ENCODE peak calls at places on chromosomes 5 and 9, in four cellular contexts. D is A549, U is HepG2, B is K562. N is an unnamed sample.

GRCh38 chr9:32899181-32899580 is 102.2 kb downstream of the APTX start:
- DNase-seq in D (no peak), U (no peak), B (no peak), N (no peak)

GRCh38 chr5:132478498-132478855 is 12.1 kb downstream of the IRF1 start:
- DNase-seq in D (no peak), U (no peak), B (peak), N (no peak)

GRCh38 chr9:75878461-75878860 is 12.0 kb upstream of the PCSK5 start:
- DNase-seq in D (no peak), U (no peak), B (no peak), N (no peak)

GRCh38 chr5:137019229-137019628 is 479.9 kb downstream of the SPOCK1 start:
- DNase-seq in D (no peak), U (no peak), B (no peak), N (no peak)

GRCh38 chr5:4230905-4231561 is 635.4 kb downstream of the IRX1 start:
- DNase-seq in D (no peak), U (no peak), B (no peak), N (no peak)

GRCh38 chr5:42641321-42642005 is 115.2 kb upstream of the CCDC152 start:
- DNase-seq in D (no peak), U (no peak), B (no peak), N (no peak)

GRCh38 chr5:54217826-54218503 is 92.4 kb downstream of the ARL15 start:
- DNase-seq in D (peak), U (peak), B (peak), N (peak)

GRCh38 chr5:463952-464351 is 21.0 kb downstream of the EXOC3 start:
- DNase-seq in D (no peak), U (no peak), B (no peak), N (no peak)

GRCh38 chr5:32712463-32713395 is 1.6 kb downstream of the NPR3 start:
- DNase-seq in D (no peak), U (no peak), B (no peak), N (peak)

GRCh38 chr9:137320555-137321384 is 18.7 kb upstream of the NRARP start:
- DNase-seq in D (no peak), U (no peak), B (peak), N (no peak)

GRCh38 chr5:159515909-159516415 is 185.7 kb upstream of the IL12B start:
- DNase-seq in D (peak), U (peak), B (peak), N (peak)

GRCh38 chr9:4180907-4181605 is 118.8 kb downstream of the GLIS3 start:
- DNase-seq in D (no peak), U (no peak), B (no peak), N (no peak)

GRCh38 chr9:93315118-93315517 is 131.2 kb downstream of the WNK2 start:
- DNase-seq in D (no peak), U (no peak), B (no peak), N (no peak)

GRCh38 chr9:137298401-137298982 is 3.6 kb downstream of the NRARP start:
- DNase-seq in D (no peak), U (no peak), B (no peak), N (no peak)

GRCh38 chr9:6051511-6051950 is 36.1 kb upstream of the RANBP6 start:
- DNase-seq in D (no peak), U (no peak), B (no peak), N (no peak)

GRCh38 chr5:14781106-14781505 is 90.5 kb downstream of the ANKH start:
- DNase-seq in D (no peak), U (no peak), B (no peak), N (peak)

GRCh38 chr9:73743826-73744225 is 592.2 kb downstream of the ANXA1 start:
- DNase-seq in D (no peak), U (no peak), B (no peak), N (no peak)

GRCh38 chr9:93030642-93031628 is 27.6 kb upstream of the SUSD3 start:
- DNase-seq in D (no peak), U (no peak), B (no peak), N (no peak)

GRCh38 chr9:94941211-94941875 is 214.8 kb downstream of the AOPEP start:
- DNase-seq in D (peak), U (peak), B (no peak), N (peak)
- TF ChIP-seq MAZ in D (no peak), U (peak), B (no peak), N (no peak)

GRCh38 chr5:88677943-88678779 is 204.8 kb downstream of the MEF2C start:
- DNase-seq in D (no peak), U (no peak), B (no peak), N (no peak)

GRCh38 chr5:88679638-88680037 is 203.3 kb downstream of the MEF2C start:
- DNase-seq in D (no peak), U (no peak), B (no peak), N (no peak)

GRCh38 chr5:88678780-88679491 is 204.0 kb downstream of the MEF2C start:
- DNase-seq in D (no peak), U (no peak), B (no peak), N (no peak)

GRCh38 chr5:88681402-88681801 is 201.6 kb downstream of the MEF2C start:
- DNase-seq in D (no peak), U (no peak), B (no peak), N (no peak)

DNA sequence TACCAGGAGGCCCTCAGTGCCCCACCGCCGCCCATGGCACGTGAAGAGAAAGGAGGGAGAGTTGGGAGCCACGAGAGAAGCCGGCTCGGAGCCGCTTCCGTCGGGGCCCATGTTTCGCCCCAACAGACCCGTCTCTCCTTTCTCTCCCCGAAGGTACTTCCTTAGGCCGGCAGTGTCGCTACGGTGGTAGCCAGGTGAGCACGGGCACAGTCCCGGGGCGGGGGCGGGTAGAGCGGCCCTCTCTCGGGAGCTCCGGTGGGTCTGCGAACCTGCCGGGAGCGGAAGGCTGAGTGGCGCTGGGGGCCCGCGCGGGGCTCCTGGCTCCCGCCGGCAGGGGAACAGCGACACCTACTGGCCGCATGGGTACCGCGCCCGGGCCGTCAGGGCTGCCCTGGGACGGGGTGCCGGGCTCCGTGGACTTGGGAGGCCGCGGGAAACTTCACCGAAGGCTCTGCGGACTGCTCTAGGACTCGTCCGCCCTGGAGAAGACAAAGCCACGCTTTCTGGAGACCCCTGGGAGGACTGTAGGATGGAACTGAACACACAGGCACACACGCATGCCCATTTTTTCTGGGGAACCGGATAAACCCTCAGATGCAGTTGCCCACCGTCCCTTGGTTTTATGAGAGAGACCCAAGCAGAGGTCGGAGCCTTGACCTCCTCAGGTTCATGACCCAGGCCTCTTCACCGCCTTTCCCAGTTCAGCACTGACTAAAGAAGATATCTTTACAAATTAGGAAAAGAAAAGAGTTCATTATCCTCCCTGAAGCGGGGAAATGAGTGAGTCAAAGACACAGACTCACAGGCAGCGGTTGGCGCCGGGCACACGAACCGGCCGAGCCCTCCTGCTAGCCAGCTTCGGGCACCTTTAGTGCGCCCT is 202.5 kb downstream of the MEF2C start:
- DNase-seq in D (peak), U (peak), B (peak), N (peak)
- TF ChIP-seq MAZ in D (no peak), U (no peak), B (peak), N (no peak)

GRCh38 chr9:135826188-135826545 is 81.2 kb downstream of the CAMSAP1 start:
- DNase-seq in D (no peak), U (no peak), B (no peak), N (no peak)
- TF ChIP-seq MAZ in D (no peak), U (no peak), B (no peak), N (no peak)

GRCh38 chr9:15697459-15697858 is 144.6 kb downstream of the CCDC171 start:
- DNase-seq in D (no peak), U (no peak), B (no peak), N (peak)
- TF ChIP-seq MAZ in D (no peak), U (no peak), B (no peak), N (no peak)

DNA sequence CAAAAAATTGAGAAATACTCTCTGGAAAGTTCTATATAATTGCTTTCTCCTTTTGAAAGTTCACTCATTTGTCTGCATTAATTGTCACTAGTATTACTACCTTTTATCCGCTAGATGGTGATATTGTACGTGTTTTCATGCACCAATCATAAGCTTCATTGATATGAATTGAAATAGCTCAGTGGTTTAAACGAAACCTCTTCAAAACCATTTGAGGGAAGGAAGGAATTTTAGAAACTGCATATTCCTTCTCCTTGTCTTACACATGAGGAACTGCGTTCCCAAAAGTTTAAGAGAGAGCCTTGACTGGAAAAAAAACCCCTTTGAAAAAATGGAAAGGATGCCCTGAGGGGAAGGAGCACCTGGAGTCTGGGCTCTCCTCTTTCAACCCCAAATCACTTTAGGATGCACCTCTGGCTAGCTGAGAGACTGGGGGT is 98.6 kb downstream of the YTHDC2 start:
- DNase-seq in D (peak), U (peak), B (peak), N (peak)
- TF ChIP-seq MAZ in D (no peak), U (no peak), B (no peak), N (no peak)

GRCh38 chr9:82457281-82457680 is 468.7 kb downstream of the SPATA31D1 start:
- DNase-seq in D (no peak), U (no peak), B (no peak), N (no peak)
- TF ChIP-seq MAZ in D (no peak), U (no peak), B (no peak), N (no peak)

GRCh38 chr5:116575635-116576042 is 1.0 kb upstream of the SEMA6A start:
- DNase-seq in D (no peak), U (no peak), B (no peak), N (no peak)

GRCh38 chr5:116576043-116576713 is 1.6 kb upstream of the SEMA6A start:
- DNase-seq in D (peak), U (peak), B (peak), N (peak)

GRCh38 chr5:116579139-116579538 is 4.5 kb upstream of the SEMA6A start:
- DNase-seq in D (no peak), U (peak), B (no peak), N (no peak)

GRCh38 chr5:116578676-116579075 is 4.1 kb upstream of the SEMA6A start:
- DNase-seq in D (no peak), U (peak), B (no peak), N (no peak)

GRCh38 chr5:116577064-116577788 is 2.6 kb upstream of the SEMA6A start:
- DNase-seq in D (no peak), U (no peak), B (no peak), N (no peak)
- TF ChIP-seq MAZ in D (no peak), U (no peak), B (no peak), N (no peak)

GRCh38 chr5:119347996-119348395 is 7.8 kb upstream of the TNFAIP8 start:
- DNase-seq in D (no peak), U (no peak), B (no peak), N (peak)
- TF ChIP-seq MAZ in D (no peak), U (no peak), B (no peak), N (no peak)